ENCODE peak calls at places on chromosomes 2 and 18, in five cellular contexts. One of them, this sample, is unnamed.

GRCh38 chr2:223753940-223754339 is 83.4 kb downstream of the AP1S3 start:
- DNase-seq in smooth muscle cell of the brain vasculature: no peak
- DNase-seq in NCI-H2081: no peak
- DNase-seq in B cell: no peak
- DNase-seq in tibial artery: no peak
- DNase-seq in this sample: no peak

GRCh38 chr2:223092667-223093066 is 40.7 kb downstream of the KCNE4 start:
- DNase-seq in smooth muscle cell of the brain vasculature: no peak
- DNase-seq in NCI-H2081: no peak
- DNase-seq in B cell: no peak
- DNase-seq in tibial artery: no peak
- DNase-seq in this sample: no peak

GRCh38 chr2:32553829-32554432 is 73.9 kb upstream of the TTC27 start:
- DNase-seq in smooth muscle cell of the brain vasculature: peak
- DNase-seq in NCI-H2081: peak
- DNase-seq in B cell: no peak
- DNase-seq in tibial artery: no peak
- DNase-seq in this sample: peak

GRCh38 chr18:76819411-76820136 is 2.8 kb upstream of the ZNF236 start:
- DNase-seq in smooth muscle cell of the brain vasculature: no peak
- DNase-seq in NCI-H2081: no peak
- DNase-seq in B cell: no peak
- DNase-seq in tibial artery: no peak
- DNase-seq in this sample: no peak

GRCh38 chr18:14948163-14948540 is 200.2 kb downstream of the ANKRD30B start:
- DNase-seq in smooth muscle cell of the brain vasculature: no peak
- DNase-seq in NCI-H2081: no peak
- DNase-seq in B cell: no peak
- DNase-seq in tibial artery: no peak
- DNase-seq in this sample: no peak

GRCh38 chr18:57748770-57749603 is 54.1 kb downstream of the ATP8B1 start:
- DNase-seq in smooth muscle cell of the brain vasculature: no peak
- DNase-seq in NCI-H2081: peak
- DNase-seq in B cell: peak
- DNase-seq in tibial artery: no peak
- DNase-seq in this sample: no peak

GRCh38 chr18:49863769-49864615 is 50.7 kb upstream of the ACAA2 start:
- DNase-seq in smooth muscle cell of the brain vasculature: no peak
- DNase-seq in NCI-H2081: no peak
- DNase-seq in B cell: no peak
- DNase-seq in tibial artery: no peak
- DNase-seq in this sample: no peak

GRCh38 chr2:185145316-185146121 is 547.2 kb downstream of the ZNF804A start:
- DNase-seq in smooth muscle cell of the brain vasculature: no peak
- DNase-seq in NCI-H2081: peak
- DNase-seq in B cell: no peak
- DNase-seq in tibial artery: no peak
- DNase-seq in this sample: no peak

GRCh38 chr2:23595601-23596251 is 210.7 kb downstream of the KLHL29 start:
- DNase-seq in smooth muscle cell of the brain vasculature: no peak
- DNase-seq in NCI-H2081: peak
- DNase-seq in B cell: no peak
- DNase-seq in tibial artery: no peak
- DNase-seq in this sample: no peak

GRCh38 chr2:205766765-205767359 is 84.6 kb downstream of the NRP2 start:
- DNase-seq in smooth muscle cell of the brain vasculature: no peak
- DNase-seq in NCI-H2081: peak
- DNase-seq in B cell: peak
- DNase-seq in tibial artery: peak
- DNase-seq in this sample: peak

GRCh38 chr2:136328396-136328795 is 210.4 kb upstream of the CXCR4 start:
- DNase-seq in smooth muscle cell of the brain vasculature: no peak
- DNase-seq in NCI-H2081: no peak
- DNase-seq in B cell: no peak
- DNase-seq in tibial artery: no peak
- DNase-seq in this sample: no peak

This sample was measured in NCI-H2171.